ENCODE peak calls at places on chromosomes 2 and 18, in eight cellular contexts. J is CD4-positive, alpha-beta T cell; V is RWPE1; Z is neural crest cell; C is lower lobe of right lung; S is endothelial cell; M is HFFc6; N is A549. K is an unnamed sample.

GRCh38 chr2:168119519-168120141 is 127.8 kb downstream of the STK39 start:
- DNase-seq in J (no peak), V (no peak), Z (peak; percentile 44), C (no peak), S (peak; percentile 62), M (peak; percentile 53), N (no peak), K (peak; percentile 28)

GRCh38 chr18:25425030-25425429 is 73.1 kb upstream of the ZNF521 start:
- DNase-seq in J (no peak), V (no peak), Z (no peak), C (no peak), S (no peak), M (no peak), N (no peak), K (no peak)

GRCh38 chr2:231530099-231531085 is at the start of gene NMUR1:
- DNase-seq in J (peak; percentile 61), V (peak; percentile 17), Z (peak; percentile 59), C (peak; percentile 79), S (peak; percentile 73), M (no peak), N (peak; percentile 48), K (no peak)

GRCh38 chr18:31658670-31659573 is 25.5 kb downstream of the B4GALT6 start:
- DNase-seq in J (no peak), V (no peak), Z (no peak), C (no peak), S (no peak), M (no peak), N (no peak), K (no peak)

GRCh38 chr2:189574793-189575475 is 5.7 kb downstream of the SLC40A1 start:
- DNase-seq in J (no peak), V (no peak), Z (no peak), C (no peak), S (no peak), M (no peak), N (no peak), K (peak; percentile 39)

GRCh38 chr2:208183937-208184336 is 5.9 kb downstream of the C2orf80 start:
- DNase-seq in J (no peak), V (no peak), Z (no peak), C (no peak), S (no peak), M (no peak), N (no peak), K (no peak)

GRCh38 chr2:26772064-26773001 is 8.2 kb downstream of the SLC35F6 start:
- DNase-seq in J (peak; percentile 31), V (no peak), Z (no peak), C (peak; percentile 91), S (no peak), M (peak; percentile 50), N (no peak), K (no peak)

GRCh38 chr18:48099481-48100167 is 169.2 kb upstream of the SMAD2 start:
- DNase-seq in J (no peak), V (no peak), Z (no peak), C (no peak), S (no peak), M (no peak), N (no peak), K (no peak)

GRCh38 chr18:3151379-3152264 is 68.1 kb downstream of the MYOM1 start:
- DNase-seq in J (no peak), V (peak; percentile 45), Z (no peak), C (no peak), S (no peak), M (peak; percentile 34), N (peak; percentile 17), K (no peak)

GRCh38 chr18:3458378-3458777 is 8.4 kb downstream of the TGIF1 start:
- DNase-seq in J (no peak), V (no peak), Z (no peak), C (no peak), S (no peak), M (no peak), N (no peak), K (no peak)

GRCh38 chr2:23694058-23695045 is 232.6 kb downstream of the ATAD2B start:
- DNase-seq in J (no peak), V (no peak), Z (no peak), C (no peak), S (no peak), M (no peak), N (no peak), K (no peak)

GRCh38 chr2:165003443-165004130 is 48.3 kb upstream of the SLC38A11 start:
- DNase-seq in J (no peak), V (no peak), Z (no peak), C (no peak), S (no peak), M (no peak), N (no peak), K (no peak)

GRCh38 chr2:207015901-207016300 is 76.6 kb downstream of the CPO start:
- DNase-seq in J (no peak), V (no peak), Z (no peak), C (no peak), S (no peak), M (peak; percentile 20), N (no peak), K (no peak)

GRCh38 chr2:128611421-128612320 is 293.0 kb upstream of the HS6ST1 start:
- DNase-seq in J (no peak), V (no peak), Z (no peak), C (peak; percentile 19), S (no peak), M (no peak), N (no peak), K (no peak)

GRCh38 chr2:47037678-47038077 is 117.4 kb downstream of the STPG4 start:
- DNase-seq in J (no peak), V (no peak), Z (no peak), C (no peak), S (no peak), M (no peak), N (no peak), K (no peak)

GRCh38 chr2:66761826-66762225 is 326.9 kb downstream of the MEIS1 start:
- DNase-seq in J (no peak), V (no peak), Z (no peak), C (no peak), S (no peak), M (no peak), N (no peak), K (no peak)
- TF ChIP-seq CTCF in J (no peak), V (no peak), Z (no peak), C (no peak), S (no peak), M (no peak), N (no peak), K (no peak)

DNA sequence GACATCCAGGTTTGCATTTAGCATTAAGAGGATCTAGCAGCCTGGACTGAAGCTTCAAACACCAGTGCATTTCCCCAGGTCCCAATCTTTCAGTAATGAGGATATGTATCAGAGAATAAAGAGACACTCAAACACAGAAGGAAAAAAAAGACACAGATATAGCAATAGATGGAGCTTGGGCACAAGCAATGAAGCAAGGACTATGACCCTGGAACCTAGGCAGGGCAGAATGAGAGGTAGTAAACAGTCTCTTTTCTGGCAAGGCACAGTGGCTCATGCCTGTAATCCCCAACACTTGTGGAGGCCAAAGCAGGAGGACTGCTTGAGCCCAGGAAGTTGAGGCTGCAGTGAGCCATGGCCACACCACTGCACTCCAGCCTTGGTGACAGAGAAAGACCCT is 80.7 kb upstream of the HNRNPA3 start:
- DNase-seq in J (no peak), V (no peak), Z (no peak), C (no peak), S (no peak), M (no peak), N (no peak), K (no peak)
- TF ChIP-seq CTCF in J (no peak), V (no peak), Z (no peak), C (no peak), S (no peak), M (no peak), N (no peak), K (no peak)

GRCh38 chr18:38427736-38428135 is 862.1 kb upstream of the CELF4 start:
- DNase-seq in J (no peak), V (no peak), Z (no peak), C (no peak), S (no peak), M (no peak), N (no peak), K (no peak)

GRCh38 chr18:38422216-38422615 is 856.6 kb upstream of the CELF4 start:
- DNase-seq in J (no peak), V (no peak), Z (no peak), C (no peak), S (no peak), M (no peak), N (no peak), K (no peak)

DNA sequence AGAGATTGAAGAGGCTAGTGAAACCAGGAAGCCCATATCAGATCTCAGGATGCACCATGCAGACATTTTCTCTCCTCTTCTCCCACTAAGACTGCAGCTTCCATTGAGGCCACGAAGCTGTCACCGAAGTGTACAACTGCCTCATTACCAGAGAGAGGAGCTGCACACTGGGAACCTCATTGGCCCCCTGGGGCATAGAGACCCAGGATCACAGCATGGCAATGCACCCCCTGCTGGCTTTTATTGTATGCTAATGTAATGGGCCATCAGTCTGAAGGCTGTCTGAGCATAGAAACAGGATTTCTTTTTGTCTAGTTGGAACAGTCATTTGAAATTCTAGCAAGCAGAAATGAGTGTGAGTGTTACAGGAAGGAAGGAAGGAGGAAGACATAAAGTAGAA is 861.6 kb upstream of the CELF4 start:
- DNase-seq in J (no peak), V (no peak), Z (peak; percentile 1), C (no peak), S (no peak), M (no peak), N (no peak), K (no peak)
- TF ChIP-seq CTCF in J (no peak), V (no peak), Z (peak; percentile 18), C (no peak), S (no peak), M (no peak), N (no peak), K (no peak)

GRCh38 chr2:42383855-42384530 is 23.0 kb upstream of the COX7A2L start:
- DNase-seq in J (no peak), V (no peak), Z (no peak), C (no peak), S (no peak), M (no peak), N (no peak), K (no peak)

GRCh38 chr2:42390401-42390969 is 29.5 kb upstream of the COX7A2L start:
- DNase-seq in J (no peak), V (no peak), Z (no peak), C (no peak), S (no peak), M (no peak), N (no peak), K (no peak)

GRCh38 chr2:42386684-42387083 is 25.7 kb upstream of the COX7A2L start:
- DNase-seq in J (no peak), V (no peak), Z (no peak), C (no peak), S (no peak), M (no peak), N (peak; percentile 28), K (no peak)

GRCh38 chr2:42382144-42382543 is 21.1 kb upstream of the COX7A2L start:
- DNase-seq in J (no peak), V (no peak), Z (no peak), C (no peak), S (no peak), M (no peak), N (no peak), K (no peak)

DNA sequence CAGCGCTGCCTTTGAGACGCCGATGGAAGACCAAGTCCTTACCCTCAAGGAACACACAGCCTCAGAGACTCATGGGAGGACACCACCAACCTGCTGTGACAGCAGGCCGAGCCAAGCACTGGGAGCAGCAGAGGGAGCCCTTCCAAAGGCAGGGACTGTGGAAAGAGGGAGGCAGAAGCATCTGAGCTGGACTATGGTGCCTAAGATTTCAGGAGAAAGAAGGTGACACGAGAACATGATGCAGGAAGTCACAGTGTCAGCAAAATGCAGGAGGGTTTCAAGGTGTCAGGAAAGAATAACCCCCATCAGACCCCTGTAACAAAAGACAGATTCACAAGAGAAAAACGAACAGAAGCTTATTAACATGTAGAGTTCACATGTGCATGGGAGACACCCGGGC is 24.2 kb upstream of the COX7A2L start:
- DNase-seq in J (no peak), V (no peak), Z (no peak), C (no peak), S (no peak), M (peak; percentile 24), N (no peak), K (no peak)
- TF ChIP-seq CTCF in J (no peak), V (no peak), Z (no peak), C (no peak), S (no peak), M (peak; percentile 35), N (peak; percentile 46), K (peak; percentile 38)

K was measured in kidney epithelial cell.